ENCODE peak calls at places on chromosomes 3 and 15, in eight cellular contexts. One of them, this sample, is unnamed.

GRCh38 chr3:14216257-14217048 is 37.8 kb downstream of the LSM3 start:
- DNase-seq in iris pigment epithelial cell: peak; percentile 84
- DNase-seq in WTC11: peak; percentile 82
- DNase-seq in HEK293T: peak; percentile 32
- DNase-seq in GDM1: no peak
- DNase-seq in GM23248: no peak
- DNase-seq in NCI-H2029 treated with DMSO at 0.1 percent for 48 hours: no peak
- DNase-seq in EH: no peak
- DNase-seq in this sample: no peak

GRCh38 chr3:134481166-134481565 is 4.6 kb downstream of the ANAPC13 start:
- DNase-seq in iris pigment epithelial cell: no peak
- DNase-seq in WTC11: no peak
- DNase-seq in HEK293T: no peak
- DNase-seq in GDM1: no peak
- DNase-seq in GM23248: no peak
- DNase-seq in NCI-H2029 treated with DMSO at 0.1 percent for 48 hours: no peak
- DNase-seq in EH: peak; percentile 49
- DNase-seq in this sample: no peak

GRCh38 chr15:79872358-79873017 is 24.3 kb downstream of the MTHFS start:
- DNase-seq in iris pigment epithelial cell: peak; percentile 87
- DNase-seq in WTC11: no peak
- DNase-seq in HEK293T: no peak
- DNase-seq in GDM1: peak; percentile 46
- DNase-seq in GM23248: peak; percentile 27
- DNase-seq in NCI-H2029 treated with DMSO at 0.1 percent for 48 hours: no peak
- DNase-seq in EH: peak; percentile 69
- DNase-seq in this sample: peak; percentile 44

GRCh38 chr15:55279100-55279745 is 10.4 kb downstream of the RAB27A start:
- DNase-seq in iris pigment epithelial cell: no peak
- DNase-seq in WTC11: no peak
- DNase-seq in HEK293T: no peak
- DNase-seq in GDM1: no peak
- DNase-seq in GM23248: no peak
- DNase-seq in NCI-H2029 treated with DMSO at 0.1 percent for 48 hours: no peak
- DNase-seq in EH: no peak
- DNase-seq in this sample: no peak

GRCh38 chr3:30668051-30668609 is 61.7 kb downstream of the TGFBR2 start:
- DNase-seq in iris pigment epithelial cell: no peak
- DNase-seq in WTC11: no peak
- DNase-seq in HEK293T: no peak
- DNase-seq in GDM1: no peak
- DNase-seq in GM23248: no peak
- DNase-seq in NCI-H2029 treated with DMSO at 0.1 percent for 48 hours: peak; percentile 6
- DNase-seq in EH: no peak
- DNase-seq in this sample: no peak

GRCh38 chr15:40244961-40245523 is 6.2 kb downstream of the PAK6 start:
- DNase-seq in iris pigment epithelial cell: no peak
- DNase-seq in WTC11: peak; percentile 19
- DNase-seq in HEK293T: no peak
- DNase-seq in GDM1: no peak
- DNase-seq in GM23248: no peak
- DNase-seq in NCI-H2029 treated with DMSO at 0.1 percent for 48 hours: no peak
- DNase-seq in EH: no peak
- DNase-seq in this sample: no peak

GRCh38 chr3:16253601-16254000 is 11.1 kb downstream of the DPH3 start:
- DNase-seq in iris pigment epithelial cell: peak; percentile 73
- DNase-seq in WTC11: no peak
- DNase-seq in HEK293T: no peak
- DNase-seq in GDM1: no peak
- DNase-seq in GM23248: peak; percentile 48
- DNase-seq in NCI-H2029 treated with DMSO at 0.1 percent for 48 hours: no peak
- DNase-seq in EH: no peak
- DNase-seq in this sample: no peak

GRCh38 chr15:65214010-65214409 is 2.7 kb upstream of the CILP start:
- DNase-seq in iris pigment epithelial cell: no peak
- DNase-seq in WTC11: no peak
- DNase-seq in HEK293T: no peak
- DNase-seq in GDM1: no peak
- DNase-seq in GM23248: no peak
- DNase-seq in NCI-H2029 treated with DMSO at 0.1 percent for 48 hours: no peak
- DNase-seq in EH: no peak
- DNase-seq in this sample: no peak

GRCh38 chr3:197549261-197549885 is 6.4 kb downstream of the BDH1 start:
- DNase-seq in iris pigment epithelial cell: no peak
- DNase-seq in WTC11: no peak
- DNase-seq in HEK293T: no peak
- DNase-seq in GDM1: no peak
- DNase-seq in GM23248: no peak
- DNase-seq in NCI-H2029 treated with DMSO at 0.1 percent for 48 hours: no peak
- DNase-seq in EH: no peak
- DNase-seq in this sample: no peak

GRCh38 chr15:78618490-78618934 is 2.3 kb downstream of the CHRNA3 start:
- DNase-seq in iris pigment epithelial cell: peak; percentile 71
- DNase-seq in WTC11: peak; percentile 94
- DNase-seq in HEK293T: peak; percentile 83
- DNase-seq in GDM1: peak; percentile 50
- DNase-seq in GM23248: peak; percentile 88
- DNase-seq in NCI-H2029 treated with DMSO at 0.1 percent for 48 hours: peak; percentile 63
- DNase-seq in EH: peak; percentile 83
- DNase-seq in this sample: peak; percentile 82

GRCh38 chr3:10688548-10689172 is 127.4 kb upstream of the SLC6A11 start:
- DNase-seq in iris pigment epithelial cell: no peak
- DNase-seq in WTC11: no peak
- DNase-seq in HEK293T: no peak
- DNase-seq in GDM1: no peak
- DNase-seq in GM23248: no peak
- DNase-seq in NCI-H2029 treated with DMSO at 0.1 percent for 48 hours: no peak
- DNase-seq in EH: no peak
- DNase-seq in this sample: no peak

GRCh38 chr15:39511000-39511914 is 69.6 kb upstream of the THBS1 start:
- DNase-seq in iris pigment epithelial cell: peak; percentile 89
- DNase-seq in WTC11: no peak
- DNase-seq in HEK293T: peak; percentile 8
- DNase-seq in GDM1: no peak
- DNase-seq in GM23248: peak; percentile 98
- DNase-seq in NCI-H2029 treated with DMSO at 0.1 percent for 48 hours: no peak
- DNase-seq in EH: peak; percentile 93
- DNase-seq in this sample: peak; percentile 88

GRCh38 chr3:125318497-125318847 is 56.7 kb downstream of the ZNF148 start:
- DNase-seq in iris pigment epithelial cell: no peak
- DNase-seq in WTC11: no peak
- DNase-seq in HEK293T: no peak
- DNase-seq in GDM1: no peak
- DNase-seq in GM23248: no peak
- DNase-seq in NCI-H2029 treated with DMSO at 0.1 percent for 48 hours: no peak
- DNase-seq in EH: no peak
- DNase-seq in this sample: no peak

GRCh38 chr15:43769584-43770228 is 7.1 kb downstream of the ELL3 start:
- DNase-seq in iris pigment epithelial cell: peak; percentile 61
- DNase-seq in WTC11: peak; percentile 78
- DNase-seq in HEK293T: peak; percentile 32
- DNase-seq in GDM1: peak; percentile 16
- DNase-seq in GM23248: peak; percentile 81
- DNase-seq in NCI-H2029 treated with DMSO at 0.1 percent for 48 hours: no peak
- DNase-seq in EH: peak; percentile 73
- DNase-seq in this sample: peak; percentile 66

GRCh38 chr3:185649414-185649813 is 63.3 kb downstream of the SENP2 start:
- DNase-seq in iris pigment epithelial cell: peak; percentile 54
- DNase-seq in WTC11: no peak
- DNase-seq in HEK293T: no peak
- DNase-seq in GDM1: no peak
- DNase-seq in GM23248: no peak
- DNase-seq in NCI-H2029 treated with DMSO at 0.1 percent for 48 hours: no peak
- DNase-seq in EH: no peak
- DNase-seq in this sample: no peak

GRCh38 chr3:108036984-108037741 is 53.7 kb downstream of the CD47 start:
- DNase-seq in iris pigment epithelial cell: peak; percentile 54
- DNase-seq in WTC11: no peak
- DNase-seq in HEK293T: no peak
- DNase-seq in GDM1: no peak
- DNase-seq in GM23248: peak; percentile 76
- DNase-seq in NCI-H2029 treated with DMSO at 0.1 percent for 48 hours: no peak
- DNase-seq in EH: peak; percentile 61
- DNase-seq in this sample: peak; percentile 59

GRCh38 chr15:44034933-44035624 is 160.0 kb downstream of the FRMD5 start:
- DNase-seq in iris pigment epithelial cell: peak; percentile 72
- DNase-seq in WTC11: no peak
- DNase-seq in HEK293T: no peak
- DNase-seq in GDM1: no peak
- DNase-seq in GM23248: peak; percentile 92
- DNase-seq in NCI-H2029 treated with DMSO at 0.1 percent for 48 hours: no peak
- DNase-seq in EH: peak; percentile 79
- DNase-seq in this sample: peak; percentile 70

GRCh38 chr15:37978231-37978630 is 43.8 kb downstream of the TMCO5A start:
- DNase-seq in iris pigment epithelial cell: no peak
- DNase-seq in WTC11: no peak
- DNase-seq in HEK293T: no peak
- DNase-seq in GDM1: no peak
- DNase-seq in GM23248: no peak
- DNase-seq in NCI-H2029 treated with DMSO at 0.1 percent for 48 hours: no peak
- DNase-seq in EH: no peak
- DNase-seq in this sample: no peak

GRCh38 chr3:52530918-52531635 is 2.6 kb downstream of the NT5DC2 start:
- DNase-seq in iris pigment epithelial cell: no peak
- DNase-seq in WTC11: no peak
- DNase-seq in HEK293T: no peak
- DNase-seq in GDM1: no peak
- DNase-seq in GM23248: no peak
- DNase-seq in NCI-H2029 treated with DMSO at 0.1 percent for 48 hours: no peak
- DNase-seq in EH: no peak
- DNase-seq in this sample: no peak

GRCh38 chr3:32945136-32945535 is 6.3 kb upstream of the CCR4 start:
- DNase-seq in iris pigment epithelial cell: peak; percentile 39
- DNase-seq in WTC11: no peak
- DNase-seq in HEK293T: no peak
- DNase-seq in GDM1: no peak
- DNase-seq in GM23248: peak; percentile 48
- DNase-seq in NCI-H2029 treated with DMSO at 0.1 percent for 48 hours: no peak
- DNase-seq in EH: peak; percentile 50
- DNase-seq in this sample: peak; percentile 31

GRCh38 chr3:194738254-194739093 is 52.8 kb downstream of the FAM43A start:
- DNase-seq in iris pigment epithelial cell: peak; percentile 31
- DNase-seq in WTC11: no peak
- DNase-seq in HEK293T: no peak
- DNase-seq in GDM1: no peak
- DNase-seq in GM23248: peak; percentile 93
- DNase-seq in NCI-H2029 treated with DMSO at 0.1 percent for 48 hours: peak; percentile 71
- DNase-seq in EH: peak; percentile 73
- DNase-seq in this sample: peak; percentile 51

GRCh38 chr3:133478624-133479023 is 78.8 kb downstream of the BFSP2 start:
- DNase-seq in iris pigment epithelial cell: no peak
- DNase-seq in WTC11: no peak
- DNase-seq in HEK293T: no peak
- DNase-seq in GDM1: no peak
- DNase-seq in GM23248: no peak
- DNase-seq in NCI-H2029 treated with DMSO at 0.1 percent for 48 hours: no peak
- DNase-seq in EH: no peak
- DNase-seq in this sample: no peak

GRCh38 chr15:31390029-31390428 is 63.4 kb downstream of the KLF13 start:
- DNase-seq in iris pigment epithelial cell: no peak
- DNase-seq in WTC11: no peak
- DNase-seq in HEK293T: no peak
- DNase-seq in GDM1: no peak
- DNase-seq in GM23248: no peak
- DNase-seq in NCI-H2029 treated with DMSO at 0.1 percent for 48 hours: no peak
- DNase-seq in EH: no peak
- DNase-seq in this sample: no peak

GRCh38 chr15:44296625-44297524 is 8.4 kb downstream of the GOLM2 start:
- DNase-seq in iris pigment epithelial cell: peak; percentile 81
- DNase-seq in WTC11: no peak
- DNase-seq in HEK293T: no peak
- DNase-seq in GDM1: peak; percentile 61
- DNase-seq in GM23248: peak; percentile 71
- DNase-seq in NCI-H2029 treated with DMSO at 0.1 percent for 48 hours: peak; percentile 51
- DNase-seq in EH: peak; percentile 57
- DNase-seq in this sample: peak; percentile 53

GRCh38 chr3:23713641-23714040 is 92.1 kb upstream of the UBE2E1 start:
- DNase-seq in iris pigment epithelial cell: no peak
- DNase-seq in WTC11: no peak
- DNase-seq in HEK293T: no peak
- DNase-seq in GDM1: no peak
- DNase-seq in GM23248: peak; percentile 10
- DNase-seq in NCI-H2029 treated with DMSO at 0.1 percent for 48 hours: no peak
- DNase-seq in EH: peak; percentile 64
- DNase-seq in this sample: peak; percentile 62

GRCh38 chr15:69957175-69957574 is 140.5 kb downstream of the TLE3 start:
- DNase-seq in iris pigment epithelial cell: peak; percentile 1
- DNase-seq in WTC11: no peak
- DNase-seq in HEK293T: no peak
- DNase-seq in GDM1: no peak
- DNase-seq in GM23248: no peak
- DNase-seq in NCI-H2029 treated with DMSO at 0.1 percent for 48 hours: no peak
- DNase-seq in EH: peak; percentile 10
- DNase-seq in this sample: peak; percentile 5

GRCh38 chr3:23601020-23601822 is 204.5 kb upstream of the UBE2E1 start:
- DNase-seq in iris pigment epithelial cell: peak; percentile 36
- DNase-seq in WTC11: no peak
- DNase-seq in HEK293T: no peak
- DNase-seq in GDM1: no peak
- DNase-seq in GM23248: peak; percentile 37
- DNase-seq in NCI-H2029 treated with DMSO at 0.1 percent for 48 hours: no peak
- DNase-seq in EH: peak; percentile 52
- DNase-seq in this sample: no peak

GRCh38 chr3:141235661-141236171 is 4.1 kb downstream of the PXYLP1 start:
- DNase-seq in iris pigment epithelial cell: no peak
- DNase-seq in WTC11: peak; percentile 47
- DNase-seq in HEK293T: no peak
- DNase-seq in GDM1: no peak
- DNase-seq in GM23248: no peak
- DNase-seq in NCI-H2029 treated with DMSO at 0.1 percent for 48 hours: no peak
- DNase-seq in EH: no peak
- DNase-seq in this sample: no peak

GRCh38 chr3:191721390-191721801 is 260.4 kb downstream of the PYDC2 start:
- DNase-seq in iris pigment epithelial cell: no peak
- DNase-seq in WTC11: no peak
- DNase-seq in HEK293T: no peak
- DNase-seq in GDM1: no peak
- DNase-seq in GM23248: no peak
- DNase-seq in NCI-H2029 treated with DMSO at 0.1 percent for 48 hours: peak; percentile 51
- DNase-seq in EH: no peak
- DNase-seq in this sample: no peak

GRCh38 chr3:194572131-194572789 is 61.0 kb downstream of the TMEM44 start:
- DNase-seq in iris pigment epithelial cell: peak; percentile 92
- DNase-seq in WTC11: no peak
- DNase-seq in HEK293T: peak; percentile 25
- DNase-seq in GDM1: no peak
- DNase-seq in GM23248: peak; percentile 98
- DNase-seq in NCI-H2029 treated with DMSO at 0.1 percent for 48 hours: no peak
- DNase-seq in EH: peak; percentile 96
- DNase-seq in this sample: peak; percentile 99

GRCh38 chr3:54773251-54773650 is 154.6 kb downstream of the LRTM1 start:
- DNase-seq in iris pigment epithelial cell: no peak
- DNase-seq in WTC11: no peak
- DNase-seq in HEK293T: no peak
- DNase-seq in GDM1: no peak
- DNase-seq in GM23248: no peak
- DNase-seq in NCI-H2029 treated with DMSO at 0.1 percent for 48 hours: no peak
- DNase-seq in EH: peak; percentile 82
- DNase-seq in this sample: peak; percentile 25

This sample was measured in EL.